ENCODE peak calls at places on chromosomes 3 and 15, in eight cellular contexts. J is A549, F is uterus, C is breast epithelium, G is adrenal gland, U is NB4, R is vagina, L is Peyer's patch. O is an unnamed sample.

GRCh38 chr15:36591534-36592411 is 12.3 kb downstream of the CDIN1 start:
- DNase-seq in G (no peak), F (peak), L (no peak), U (no peak), C (no peak), R (no peak), J (peak), O (no peak)

GRCh38 chr3:21647961-21648360 is 103.0 kb downstream of the ZNF385D start:
- DNase-seq in R (no peak), F (no peak), U (no peak), L (no peak), G (no peak), J (no peak), C (no peak), O (no peak)

GRCh38 chr15:29815705-29816042 is 6.6 kb downstream of the TJP1 start:
- DNase-seq in U (no peak), F (no peak), L (no peak), J (no peak), C (no peak), G (no peak), R (no peak), O (no peak)

GRCh38 chr3:113436794-113437193 is 4.5 kb downstream of the CFAP44 start:
- DNase-seq in R (no peak), L (no peak), C (no peak), J (no peak), U (no peak), G (no peak), F (no peak), O (no peak)

GRCh38 chr3:196186661-196187573 is 24.3 kb downstream of the ZDHHC19 start:
- DNase-seq in C (no peak), R (no peak), L (peak), G (no peak), F (no peak), U (no peak), J (no peak), O (no peak)

GRCh38 chr15:79184465-79184892 is 93.9 kb upstream of the RASGRF1 start:
- DNase-seq in G (peak), F (peak), C (peak), L (peak), R (no peak), J (peak), U (peak), O (peak)

GRCh38 chr3:50165388-50166308 is 10.5 kb downstream of the SEMA3F start:
- DNase-seq in L (no peak), J (no peak), C (peak), F (no peak), R (no peak), U (no peak), G (no peak), O (no peak)

GRCh38 chr15:66472176-66472999 is 25.2 kb downstream of the SNAPC5 start:
- DNase-seq in C (no peak), R (no peak), U (no peak), L (no peak), J (no peak), G (no peak), F (no peak), O (no peak)

GRCh38 chr3:5618170-5618569 is 430.7 kb downstream of the EDEM1 start:
- DNase-seq in F (no peak), J (no peak), U (no peak), L (no peak), R (no peak), C (no peak), G (no peak), O (no peak)

GRCh38 chr3:11271986-11272904 is at the start of gene ATG7:
- DNase-seq in U (peak), L (peak), F (peak), J (peak), C (peak), R (peak), G (peak), O (peak)
- TF ChIP-seq POLR2A in U (peak), L (peak), F (peak), J (peak), C (peak), R (peak), G (peak), O (peak)

DNA sequence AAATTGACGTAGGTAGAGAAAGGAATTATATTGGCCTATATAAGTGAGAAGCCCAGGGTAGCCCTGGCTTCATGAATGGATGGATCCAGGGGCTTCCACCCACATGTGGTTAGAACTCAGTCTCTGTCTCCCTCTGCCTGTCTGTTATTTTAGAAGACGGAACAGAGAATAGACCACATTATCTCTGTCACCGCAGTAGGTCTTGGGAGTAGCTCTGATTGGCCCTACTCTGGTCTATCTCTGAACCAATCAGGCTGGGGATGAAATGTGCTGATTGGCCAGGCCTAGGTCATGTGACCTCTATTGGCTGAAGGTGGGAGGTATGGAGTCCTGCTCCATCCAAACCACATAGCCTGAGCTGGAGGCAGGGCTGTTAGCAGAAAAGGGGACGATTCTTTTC is 143.0 kb upstream of the PRR23C start:
- DNase-seq in U (peak), G (no peak), J (no peak), L (no peak), R (no peak), C (no peak), F (no peak), O (no peak)
- TF ChIP-seq CTCF in U (no peak), G (no peak), J (no peak), L (no peak), R (no peak), C (no peak), F (no peak), O (no peak)

DNA sequence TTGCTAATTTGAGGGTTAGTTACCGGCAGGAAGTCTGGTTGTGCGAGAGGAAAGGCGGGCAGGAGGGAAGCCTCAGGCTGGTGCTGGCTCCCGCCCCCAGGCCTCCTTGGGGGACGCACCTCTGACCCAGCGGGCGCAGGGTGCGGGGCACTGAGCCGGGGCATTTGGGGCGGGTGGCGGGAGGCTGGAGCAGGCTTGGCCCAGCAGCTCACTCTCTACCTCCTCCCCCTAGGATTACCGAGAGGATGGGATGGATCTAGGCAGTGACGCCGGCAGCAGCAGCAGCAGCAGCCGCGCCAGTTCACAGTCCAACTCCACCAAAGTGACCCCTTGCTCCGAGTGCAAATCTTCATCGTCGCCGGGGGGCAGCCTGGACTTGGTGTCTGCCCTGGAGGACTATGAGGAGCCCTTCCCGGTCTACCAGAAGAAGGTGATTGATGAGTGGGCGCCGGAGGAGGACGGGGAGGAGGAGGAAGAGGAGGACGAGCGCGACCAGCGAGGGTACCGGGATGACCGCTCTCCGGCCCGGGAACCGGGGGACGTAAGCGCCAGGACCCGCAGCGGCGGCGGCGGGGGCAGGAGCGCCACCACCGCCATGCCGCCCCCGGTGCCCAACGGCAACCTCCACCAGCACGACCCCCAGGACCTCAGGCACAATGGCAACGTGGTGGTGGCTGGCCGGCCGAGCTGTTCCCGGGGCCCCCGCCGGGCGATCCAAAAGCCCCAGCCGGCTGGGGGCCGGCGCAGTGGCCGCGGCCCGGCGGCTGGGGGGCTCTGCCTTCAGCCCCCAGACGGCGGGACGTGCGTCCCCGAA is 224.2 kb upstream of the IL12A start:
- DNase-seq in F (no peak), U (no peak), L (no peak), G (no peak), R (no peak), J (peak), C (peak), O (peak)
- TF ChIP-seq POLR2A in F (peak), U (no peak), L (no peak), G (no peak), R (no peak), J (peak), C (no peak), O (no peak)

DNA sequence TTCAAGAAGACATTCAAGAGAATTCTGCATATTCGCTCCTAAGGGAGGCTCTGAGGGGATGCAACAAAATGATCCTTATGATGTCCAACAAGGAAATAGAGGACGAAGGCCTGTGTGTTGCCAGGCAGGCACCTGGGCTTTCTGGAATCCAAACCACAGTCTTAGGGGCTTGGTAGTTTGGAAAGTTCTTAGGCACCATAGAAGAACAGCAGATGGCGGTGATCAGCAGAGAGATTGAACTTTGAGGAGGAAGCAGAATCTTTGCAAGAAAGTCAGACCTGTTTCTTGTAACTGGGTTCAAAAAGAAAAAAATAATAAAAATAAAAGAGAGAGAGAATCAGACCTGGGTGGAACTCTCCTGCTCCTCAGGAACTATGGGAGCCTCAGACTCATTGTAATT is 11.7 kb upstream of the ATG7 start:
- DNase-seq in R (no peak), U (peak), G (no peak), J (no peak), F (no peak), C (no peak), L (no peak), O (no peak)
- TF ChIP-seq CTCF in R (no peak), U (no peak), G (no peak), J (no peak), F (no peak), C (no peak), L (no peak), O (no peak)

DNA sequence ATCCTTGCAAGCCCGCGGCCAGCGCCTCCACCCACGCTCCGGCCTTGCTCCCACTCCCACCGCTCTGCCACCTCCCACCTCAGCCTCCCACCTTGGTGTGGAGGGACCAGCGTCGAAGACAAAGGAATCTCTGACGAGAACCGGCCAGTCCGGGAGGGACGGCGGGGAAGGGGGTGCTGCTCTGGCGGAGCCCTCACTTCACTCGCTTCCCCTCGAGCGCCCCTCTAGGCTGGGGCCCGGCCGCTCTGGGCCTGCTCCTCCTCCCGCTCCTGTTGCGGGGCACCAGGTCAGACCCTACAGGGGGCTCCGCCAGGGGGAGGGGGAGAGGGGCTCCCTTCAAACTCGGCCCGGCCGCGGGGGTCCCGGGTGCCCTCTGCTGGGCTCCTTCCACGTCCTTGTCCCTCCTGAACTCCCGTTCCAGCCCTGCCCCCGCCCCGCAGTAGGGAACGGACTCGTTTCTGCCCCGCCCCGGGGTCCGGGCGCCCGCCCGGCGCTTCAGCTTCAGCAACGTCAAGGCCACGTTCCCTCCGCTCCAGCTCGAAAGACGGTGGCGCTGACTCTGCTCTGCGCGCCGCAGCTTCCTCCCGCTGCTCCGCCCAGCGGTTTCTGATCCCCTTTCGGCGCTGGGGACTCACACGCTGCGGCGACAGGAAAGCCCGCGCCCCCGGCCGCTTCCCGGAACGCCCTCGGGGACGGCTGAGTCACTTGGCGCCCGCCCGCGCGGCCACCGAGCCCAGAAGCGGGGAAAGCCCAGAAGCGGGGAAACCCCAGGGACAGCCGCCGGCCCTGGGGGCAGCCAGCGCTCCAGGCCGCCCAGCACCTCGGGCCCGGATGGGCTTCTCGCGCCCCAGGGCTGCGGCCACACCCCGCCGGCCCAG is 28.6 kb downstream of the ARHGAP31 start:
- DNase-seq in R (no peak), F (peak), J (peak), U (peak), C (peak), L (peak), G (peak), O (peak)
- TF ChIP-seq POLR2A in R (no peak), F (no peak), J (peak), U (peak), C (peak), L (peak), G (peak), O (no peak)

DNA sequence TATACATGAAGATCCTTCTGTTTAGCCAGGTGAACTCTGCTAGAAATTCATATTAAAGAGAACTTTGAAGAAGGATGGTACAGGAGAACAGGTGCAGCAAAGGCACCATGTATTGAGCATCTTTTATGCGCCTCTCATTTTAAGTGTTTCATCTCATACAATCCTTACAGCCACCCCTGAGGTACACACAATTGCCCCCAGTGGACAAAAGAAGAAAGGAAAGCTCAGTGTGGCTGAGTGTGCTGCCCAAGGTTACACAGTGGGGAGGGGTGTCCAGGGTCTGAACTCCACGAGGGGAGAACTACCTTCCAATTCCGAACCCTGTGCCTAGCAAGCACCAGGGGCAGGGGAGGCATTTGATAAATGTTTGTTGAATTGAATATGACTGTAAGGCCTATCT is 98.6 kb downstream of the MECOM start:
- DNase-seq in G (no peak), J (no peak), R (no peak), C (no peak), U (no peak), L (no peak), F (no peak), O (no peak)
- TF ChIP-seq CTCF in G (no peak), J (no peak), R (no peak), C (no peak), U (peak), L (no peak), F (no peak), O (no peak)

GRCh38 chr3:44478606-44479094 is 1.2 kb upstream of the ZNF445 start:
- DNase-seq in L (no peak), F (no peak), U (no peak), R (no peak), G (no peak), C (no peak), J (no peak), O (no peak)
- TF ChIP-seq POLR2A in L (no peak), F (no peak), U (no peak), R (no peak), G (no peak), C (no peak), J (no peak), O (no peak)

O was measured in lower leg skin.